ENCODE peak calls at places on chromosomes 12 and 14, in seven cellular contexts. One of them, this sample, is unnamed.

GRCh38 chr14:78849952-78850351 is 679.8 kb downstream of the NRXN3 start:
- DNase-seq in activated T-helper 9 cell treated with anti-CD3 and anti-CD28 coated beads, Interleukin-2, amount 50 U/mL, for 16 hours: no peak
- DNase-seq in T1000: no peak
- DNase-seq in naive B cell: no peak
- DNase-seq in EL: no peak
- DNase-seq in fibroblast of mammary gland: no peak
- DNase-seq in IMR-90: no peak
- DNase-seq in this sample: no peak

GRCh38 chr12:53750812-53751335 is 905 bp downstream of the CISTR start:
- DNase-seq in T1000: no peak
- DNase-seq in IMR-90: peak; percentile 19
- DNase-seq in EL: no peak
- DNase-seq in fibroblast of mammary gland: no peak
- DNase-seq in naive B cell: peak; percentile 49
- DNase-seq in activated T-helper 9 cell treated with anti-CD3 and anti-CD28 coated beads, Interleukin-2, amount 50 U/mL, for 16 hours: no peak
- DNase-seq in this sample: peak; percentile 54

GRCh38 chr14:65972346-65972745 is 513.8 kb upstream of the CCDC196 start:
- DNase-seq in T1000: no peak
- DNase-seq in activated T-helper 9 cell treated with anti-CD3 and anti-CD28 coated beads, Interleukin-2, amount 50 U/mL, for 16 hours: no peak
- DNase-seq in naive B cell: no peak
- DNase-seq in IMR-90: no peak
- DNase-seq in EL: peak; percentile 54
- DNase-seq in fibroblast of mammary gland: peak; percentile 10
- DNase-seq in this sample: no peak

GRCh38 chr14:102530828-102531478 is 21.4 kb upstream of the ANKRD9 start:
- DNase-seq in EL: no peak
- DNase-seq in T1000: no peak
- DNase-seq in IMR-90: no peak
- DNase-seq in naive B cell: peak; percentile 39
- DNase-seq in fibroblast of mammary gland: no peak
- DNase-seq in activated T-helper 9 cell treated with anti-CD3 and anti-CD28 coated beads, Interleukin-2, amount 50 U/mL, for 16 hours: no peak
- DNase-seq in this sample: no peak

GRCh38 chr14:75432406-75432805 is 4.6 kb downstream of the JDP2 start:
- DNase-seq in activated T-helper 9 cell treated with anti-CD3 and anti-CD28 coated beads, Interleukin-2, amount 50 U/mL, for 16 hours: no peak
- DNase-seq in EL: no peak
- DNase-seq in fibroblast of mammary gland: no peak
- DNase-seq in naive B cell: no peak
- DNase-seq in T1000: no peak
- DNase-seq in IMR-90: no peak
- DNase-seq in this sample: no peak

GRCh38 chr14:20707622-20708021 is 19.1 kb downstream of the ANG start:
- DNase-seq in EL: no peak
- DNase-seq in naive B cell: no peak
- DNase-seq in IMR-90: no peak
- DNase-seq in T1000: no peak
- DNase-seq in fibroblast of mammary gland: no peak
- DNase-seq in activated T-helper 9 cell treated with anti-CD3 and anti-CD28 coated beads, Interleukin-2, amount 50 U/mL, for 16 hours: no peak
- DNase-seq in this sample: no peak

GRCh38 chr14:93319958-93320357 is 12.9 kb downstream of the BTBD7 start:
- DNase-seq in activated T-helper 9 cell treated with anti-CD3 and anti-CD28 coated beads, Interleukin-2, amount 50 U/mL, for 16 hours: no peak
- DNase-seq in T1000: no peak
- DNase-seq in EL: no peak
- DNase-seq in naive B cell: no peak
- DNase-seq in IMR-90: no peak
- DNase-seq in fibroblast of mammary gland: no peak
- DNase-seq in this sample: no peak

GRCh38 chr14:105989746-105990302 is 463.4 kb downstream of the TMEM121 start:
- DNase-seq in activated T-helper 9 cell treated with anti-CD3 and anti-CD28 coated beads, Interleukin-2, amount 50 U/mL, for 16 hours: no peak
- DNase-seq in T1000: no peak
- DNase-seq in naive B cell: no peak
- DNase-seq in EL: no peak
- DNase-seq in fibroblast of mammary gland: no peak
- DNase-seq in IMR-90: no peak
- DNase-seq in this sample: no peak

GRCh38 chr12:57435288-57435687 is 704 bp downstream of the INHBC start:
- DNase-seq in IMR-90: no peak
- DNase-seq in fibroblast of mammary gland: no peak
- DNase-seq in naive B cell: no peak
- DNase-seq in EL: no peak
- DNase-seq in activated T-helper 9 cell treated with anti-CD3 and anti-CD28 coated beads, Interleukin-2, amount 50 U/mL, for 16 hours: no peak
- DNase-seq in T1000: no peak
- DNase-seq in this sample: no peak

GRCh38 chr12:14443531-14443930 is 78.0 kb downstream of the ATF7IP start:
- DNase-seq in naive B cell: no peak
- DNase-seq in activated T-helper 9 cell treated with anti-CD3 and anti-CD28 coated beads, Interleukin-2, amount 50 U/mL, for 16 hours: no peak
- DNase-seq in EL: peak; percentile 7
- DNase-seq in IMR-90: peak; percentile 14
- DNase-seq in T1000: no peak
- DNase-seq in fibroblast of mammary gland: peak; percentile 58
- DNase-seq in this sample: no peak

GRCh38 chr12:75705749-75706719 is 194.6 kb upstream of the KRR1 start:
- DNase-seq in fibroblast of mammary gland: peak; percentile 99
- DNase-seq in EL: peak; percentile 95
- DNase-seq in naive B cell: no peak
- DNase-seq in T1000: peak; percentile 47
- DNase-seq in IMR-90: peak; percentile 100
- DNase-seq in activated T-helper 9 cell treated with anti-CD3 and anti-CD28 coated beads, Interleukin-2, amount 50 U/mL, for 16 hours: no peak
- DNase-seq in this sample: no peak

GRCh38 chr14:95097385-95097784 is 59.9 kb downstream of the DICER1 start:
- DNase-seq in IMR-90: peak; percentile 12
- DNase-seq in activated T-helper 9 cell treated with anti-CD3 and anti-CD28 coated beads, Interleukin-2, amount 50 U/mL, for 16 hours: no peak
- DNase-seq in EL: no peak
- DNase-seq in naive B cell: no peak
- DNase-seq in T1000: no peak
- DNase-seq in fibroblast of mammary gland: no peak
- DNase-seq in this sample: no peak

GRCh38 chr12:104370989-104371870 is 67.7 kb downstream of the EID3 start:
- DNase-seq in T1000: no peak
- DNase-seq in naive B cell: no peak
- DNase-seq in EL: peak; percentile 88
- DNase-seq in IMR-90: peak; percentile 57
- DNase-seq in activated T-helper 9 cell treated with anti-CD3 and anti-CD28 coated beads, Interleukin-2, amount 50 U/mL, for 16 hours: no peak
- DNase-seq in fibroblast of mammary gland: peak; percentile 37
- DNase-seq in this sample: no peak

GRCh38 chr12:86613306-86613705 is 357.1 kb upstream of the MGAT4C start:
- DNase-seq in fibroblast of mammary gland: no peak
- DNase-seq in IMR-90: no peak
- DNase-seq in naive B cell: no peak
- DNase-seq in activated T-helper 9 cell treated with anti-CD3 and anti-CD28 coated beads, Interleukin-2, amount 50 U/mL, for 16 hours: no peak
- DNase-seq in EL: peak; percentile 29
- DNase-seq in T1000: no peak
- DNase-seq in this sample: no peak

GRCh38 chr12:85441740-85442139 is 161.7 kb downstream of the ALX1 start:
- DNase-seq in fibroblast of mammary gland: peak; percentile 9
- DNase-seq in IMR-90: peak; percentile 7
- DNase-seq in T1000: no peak
- DNase-seq in EL: no peak
- DNase-seq in activated T-helper 9 cell treated with anti-CD3 and anti-CD28 coated beads, Interleukin-2, amount 50 U/mL, for 16 hours: no peak
- DNase-seq in naive B cell: no peak
- DNase-seq in this sample: no peak

GRCh38 chr12:26124491-26125450 is at the start of gene BHLHE41:
- DNase-seq in T1000: peak; percentile 14
- DNase-seq in naive B cell: peak; percentile 36
- DNase-seq in fibroblast of mammary gland: peak; percentile 30
- DNase-seq in IMR-90: peak; percentile 36
- DNase-seq in EL: peak; percentile 70
- DNase-seq in activated T-helper 9 cell treated with anti-CD3 and anti-CD28 coated beads, Interleukin-2, amount 50 U/mL, for 16 hours: no peak
- DNase-seq in this sample: peak; percentile 29

GRCh38 chr14:80850197-80850814 is 91.2 kb downstream of the CEP128 start:
- DNase-seq in activated T-helper 9 cell treated with anti-CD3 and anti-CD28 coated beads, Interleukin-2, amount 50 U/mL, for 16 hours: no peak
- DNase-seq in IMR-90: peak; percentile 68
- DNase-seq in T1000: no peak
- DNase-seq in fibroblast of mammary gland: peak; percentile 67
- DNase-seq in EL: peak; percentile 52
- DNase-seq in naive B cell: peak; percentile 7
- DNase-seq in this sample: peak; percentile 3

GRCh38 chr14:70706177-70706576 is 64.5 kb downstream of the TTC9 start:
- DNase-seq in T1000: no peak
- DNase-seq in IMR-90: no peak
- DNase-seq in naive B cell: no peak
- DNase-seq in activated T-helper 9 cell treated with anti-CD3 and anti-CD28 coated beads, Interleukin-2, amount 50 U/mL, for 16 hours: no peak
- DNase-seq in EL: peak; percentile 35
- DNase-seq in fibroblast of mammary gland: no peak
- DNase-seq in this sample: no peak

GRCh38 chr12:122215789-122216188 is 10.1 kb downstream of the DIABLO start:
- DNase-seq in T1000: no peak
- DNase-seq in EL: peak; percentile 44
- DNase-seq in IMR-90: peak; percentile 59
- DNase-seq in fibroblast of mammary gland: peak; percentile 61
- DNase-seq in activated T-helper 9 cell treated with anti-CD3 and anti-CD28 coated beads, Interleukin-2, amount 50 U/mL, for 16 hours: no peak
- DNase-seq in naive B cell: no peak
- DNase-seq in this sample: no peak

GRCh38 chr14:51518280-51518679 is 133.4 kb upstream of the FRMD6 start:
- DNase-seq in activated T-helper 9 cell treated with anti-CD3 and anti-CD28 coated beads, Interleukin-2, amount 50 U/mL, for 16 hours: no peak
- DNase-seq in IMR-90: no peak
- DNase-seq in T1000: no peak
- DNase-seq in EL: no peak
- DNase-seq in fibroblast of mammary gland: no peak
- DNase-seq in naive B cell: no peak
- DNase-seq in this sample: no peak

GRCh38 chr14:20118795-20119194 is 8.3 kb downstream of the OR4K17 start:
- DNase-seq in EL: no peak
- DNase-seq in T1000: no peak
- DNase-seq in fibroblast of mammary gland: no peak
- DNase-seq in activated T-helper 9 cell treated with anti-CD3 and anti-CD28 coated beads, Interleukin-2, amount 50 U/mL, for 16 hours: no peak
- DNase-seq in IMR-90: no peak
- DNase-seq in naive B cell: no peak
- DNase-seq in this sample: no peak

GRCh38 chr12:67881565-67881964 is 107.7 kb upstream of the IFNG-AS1 start:
- DNase-seq in naive B cell: no peak
- DNase-seq in T1000: no peak
- DNase-seq in activated T-helper 9 cell treated with anti-CD3 and anti-CD28 coated beads, Interleukin-2, amount 50 U/mL, for 16 hours: no peak
- DNase-seq in EL: no peak
- DNase-seq in IMR-90: no peak
- DNase-seq in fibroblast of mammary gland: no peak
- DNase-seq in this sample: no peak

GRCh38 chr12:113040722-113041168 is 15.8 kb upstream of the DTX1 start:
- DNase-seq in fibroblast of mammary gland: peak; percentile 94
- DNase-seq in EL: peak; percentile 84
- DNase-seq in IMR-90: peak; percentile 43
- DNase-seq in naive B cell: no peak
- DNase-seq in T1000: no peak
- DNase-seq in activated T-helper 9 cell treated with anti-CD3 and anti-CD28 coated beads, Interleukin-2, amount 50 U/mL, for 16 hours: no peak
- DNase-seq in this sample: no peak

GRCh38 chr12:132595183-132595582 is 15.2 kb downstream of the LRCOL1 start:
- DNase-seq in activated T-helper 9 cell treated with anti-CD3 and anti-CD28 coated beads, Interleukin-2, amount 50 U/mL, for 16 hours: no peak
- DNase-seq in fibroblast of mammary gland: no peak
- DNase-seq in EL: no peak
- DNase-seq in IMR-90: no peak
- DNase-seq in naive B cell: no peak
- DNase-seq in T1000: no peak
- DNase-seq in this sample: no peak

GRCh38 chr14:51653096-51653814 is 1.5 kb downstream of the FRMD6 start:
- DNase-seq in IMR-90: peak; percentile 60
- DNase-seq in EL: peak; percentile 81
- DNase-seq in T1000: no peak
- DNase-seq in naive B cell: no peak
- DNase-seq in fibroblast of mammary gland: peak; percentile 77
- DNase-seq in activated T-helper 9 cell treated with anti-CD3 and anti-CD28 coated beads, Interleukin-2, amount 50 U/mL, for 16 hours: no peak
- DNase-seq in this sample: peak; percentile 5

GRCh38 chr12:46187023-46187422 is 81.8 kb downstream of the SLC38A1 start:
- DNase-seq in activated T-helper 9 cell treated with anti-CD3 and anti-CD28 coated beads, Interleukin-2, amount 50 U/mL, for 16 hours: no peak
- DNase-seq in IMR-90: peak; percentile 93
- DNase-seq in naive B cell: no peak
- DNase-seq in T1000: no peak
- DNase-seq in EL: peak; percentile 31
- DNase-seq in fibroblast of mammary gland: peak; percentile 88
- DNase-seq in this sample: no peak

GRCh38 chr12:131091976-131092691 is 138.4 kb downstream of the ADGRD1 start:
- DNase-seq in IMR-90: no peak
- DNase-seq in T1000: no peak
- DNase-seq in EL: no peak
- DNase-seq in activated T-helper 9 cell treated with anti-CD3 and anti-CD28 coated beads, Interleukin-2, amount 50 U/mL, for 16 hours: no peak
- DNase-seq in fibroblast of mammary gland: no peak
- DNase-seq in naive B cell: no peak
- DNase-seq in this sample: no peak

GRCh38 chr14:104334812-104335161 is 196.4 kb downstream of the KIF26A start:
- DNase-seq in fibroblast of mammary gland: no peak
- DNase-seq in activated T-helper 9 cell treated with anti-CD3 and anti-CD28 coated beads, Interleukin-2, amount 50 U/mL, for 16 hours: no peak
- DNase-seq in T1000: no peak
- DNase-seq in IMR-90: no peak
- DNase-seq in EL: no peak
- DNase-seq in naive B cell: no peak
- DNase-seq in this sample: no peak

GRCh38 chr12:40802656-40803055 is 110.4 kb downstream of the CNTN1 start:
- DNase-seq in activated T-helper 9 cell treated with anti-CD3 and anti-CD28 coated beads, Interleukin-2, amount 50 U/mL, for 16 hours: no peak
- DNase-seq in IMR-90: no peak
- DNase-seq in EL: no peak
- DNase-seq in T1000: no peak
- DNase-seq in naive B cell: no peak
- DNase-seq in fibroblast of mammary gland: no peak
- DNase-seq in this sample: no peak

GRCh38 chr14:74988131-74988530 is 14.6 kb upstream of the EIF2B2 start:
- DNase-seq in IMR-90: peak; percentile 75
- DNase-seq in activated T-helper 9 cell treated with anti-CD3 and anti-CD28 coated beads, Interleukin-2, amount 50 U/mL, for 16 hours: no peak
- DNase-seq in naive B cell: no peak
- DNase-seq in T1000: no peak
- DNase-seq in fibroblast of mammary gland: peak; percentile 28
- DNase-seq in EL: peak; percentile 81
- DNase-seq in this sample: no peak

GRCh38 chr14:41285193-41285748 is 321.4 kb upstream of the LRFN5 start:
- DNase-seq in EL: no peak
- DNase-seq in T1000: no peak
- DNase-seq in naive B cell: no peak
- DNase-seq in activated T-helper 9 cell treated with anti-CD3 and anti-CD28 coated beads, Interleukin-2, amount 50 U/mL, for 16 hours: no peak
- DNase-seq in IMR-90: peak; percentile 1
- DNase-seq in fibroblast of mammary gland: peak; percentile 58
- DNase-seq in this sample: no peak

GRCh38 chr14:75711796-75712211 is 50.8 kb downstream of the TTLL5 start:
- DNase-seq in IMR-90: peak; percentile 85
- DNase-seq in EL: peak; percentile 83
- DNase-seq in T1000: peak; percentile 74
- DNase-seq in naive B cell: no peak
- DNase-seq in fibroblast of mammary gland: peak; percentile 82
- DNase-seq in activated T-helper 9 cell treated with anti-CD3 and anti-CD28 coated beads, Interleukin-2, amount 50 U/mL, for 16 hours: no peak
- DNase-seq in this sample: peak; percentile 2

GRCh38 chr12:7012024-7012607 is 6.2 kb downstream of the LPCAT3 start:
- DNase-seq in activated T-helper 9 cell treated with anti-CD3 and anti-CD28 coated beads, Interleukin-2, amount 50 U/mL, for 16 hours: no peak
- DNase-seq in naive B cell: no peak
- DNase-seq in EL: no peak
- DNase-seq in IMR-90: no peak
- DNase-seq in fibroblast of mammary gland: no peak
- DNase-seq in T1000: no peak
- DNase-seq in this sample: no peak

This sample was measured in germinal center.